ENCODE peak calls at places on chromosomes 2 and 18, in eight cellular contexts. B, S, D, Y, C, W, L and K are unnamed samples.

GRCh38 chr2:108858894-108859293 is 72.3 kb downstream of the CCDC138 start:
- DNase-seq in B (no peak), S (peak; percentile 24), D (no peak), Y (no peak), C (peak; percentile 13), W (no peak), L (peak; percentile 50), K (peak; percentile 7)

GRCh38 chr2:209901187-209901586 is 101.3 kb upstream of the RPE start:
- DNase-seq in B (no peak), S (no peak), D (no peak), Y (no peak), C (no peak), W (no peak), L (no peak), K (no peak)

GRCh38 chr2:36539631-36540030 is 58.3 kb downstream of the FEZ2 start:
- DNase-seq in B (no peak), S (peak; percentile 75), D (no peak), Y (no peak), C (no peak), W (no peak), L (no peak), K (peak; percentile 24)

GRCh38 chr2:64629329-64629781 is 24.4 kb downstream of the SERTAD2 start:
- DNase-seq in B (no peak), S (no peak), D (no peak), Y (no peak), C (no peak), W (no peak), L (no peak), K (no peak)

GRCh38 chr2:224038049-224038829 is 847 bp downstream of the SERPINE2 start:
- DNase-seq in B (no peak), S (peak; percentile 57), D (peak; percentile 61), Y (peak; percentile 58), C (no peak), W (peak; percentile 69), L (peak; percentile 34), K (peak; percentile 40)

GRCh38 chr2:173307287-173307686 is 47.4 kb upstream of the CDCA7 start:
- DNase-seq in B (no peak), S (no peak), D (peak; percentile 39), Y (no peak), C (no peak), W (no peak), L (no peak), K (peak; percentile 25)

GRCh38 chr18:11783716-11784331 is 67.4 kb upstream of the CHMP1B start:
- DNase-seq in B (no peak), S (no peak), D (no peak), Y (no peak), C (no peak), W (no peak), L (no peak), K (no peak)

GRCh38 chr2:3223080-3223923 is 154.3 kb downstream of the EIPR1 start:
- DNase-seq in B (peak; percentile 15), S (no peak), D (no peak), Y (no peak), C (no peak), W (no peak), L (peak; percentile 63), K (peak; percentile 77)

GRCh38 chr2:230671117-230671516 is 41.5 kb upstream of the CAB39 start:
- DNase-seq in B (peak; percentile 81), S (peak; percentile 85), D (no peak), Y (no peak), C (no peak), W (no peak), L (peak; percentile 53), K (no peak)

GRCh38 chr2:121356058-121356640 is 71.1 kb upstream of the TFCP2L1 start:
- DNase-seq in B (no peak), S (peak; percentile 83), D (peak; percentile 82), Y (no peak), C (peak; percentile 23), W (no peak), L (peak; percentile 87), K (peak; percentile 82)

GRCh38 chr18:10463741-10464140 is 9.3 kb downstream of the APCDD1 start:
- DNase-seq in B (no peak), S (no peak), D (no peak), Y (no peak), C (no peak), W (no peak), L (no peak), K (no peak)

GRCh38 chr2:235614176-235614860 is 120.5 kb downstream of the AGAP1 start:
- DNase-seq in B (no peak), S (peak; percentile 45), D (no peak), Y (no peak), C (no peak), W (no peak), L (no peak), K (no peak)

GRCh38 chr2:10306901-10307463 is 4.3 kb downstream of the HPCAL1 start:
- DNase-seq in B (no peak), S (no peak), D (no peak), Y (no peak), C (no peak), W (no peak), L (no peak), K (no peak)

DNA sequence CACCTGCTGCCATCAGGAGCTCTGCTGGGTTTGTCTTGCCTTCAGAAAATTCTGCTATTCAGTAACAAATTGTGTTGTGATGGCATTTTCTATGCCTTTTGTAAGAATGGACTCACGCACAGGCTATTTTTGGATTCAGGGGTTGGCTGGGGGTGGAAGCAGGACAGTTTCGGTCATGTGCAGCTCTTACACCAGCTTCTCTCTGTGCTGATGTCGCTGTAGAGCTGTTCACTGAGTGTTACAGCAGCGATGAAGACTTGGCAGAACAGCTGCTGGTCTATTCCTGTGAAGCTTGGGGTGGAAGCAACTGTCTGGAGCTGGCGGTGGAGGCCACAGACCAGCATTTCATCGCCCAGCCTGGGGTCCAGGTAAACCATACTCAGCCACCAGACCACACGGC is 49.2 kb downstream of the TRPM8 start:
- DNase-seq in B (no peak), S (peak; percentile 63), D (no peak), Y (no peak), C (no peak), W (no peak), L (peak; percentile 29), K (no peak)
- H3K4me3 ChIP-seq in B (no peak overlapping the region), S (no peak overlapping the region), D (no peak overlapping the region), Y (no peak overlapping the region), C (no peak overlapping the region), W (no peak overlapping the region), L (no peak overlapping the region), K (no peak overlapping the region)

GRCh38 chr18:66749030-66749429 is 145.1 kb upstream of the CDH19 start:
- DNase-seq in B (no peak), S (no peak), D (peak; percentile 34), Y (no peak), C (no peak), W (no peak), L (peak; percentile 20), K (peak; percentile 53)
- TF ChIP-seq CTCF in B (no peak), S (no peak), D (peak; percentile 44), Y (no peak), C (no peak), W (peak; percentile 20), L (peak; percentile 12), K (peak; percentile 30)

GRCh38 chr18:14747513-14748474 is at the start of gene ANKRD30B:
- DNase-seq in B (no peak), S (peak; percentile 2), D (no peak), Y (no peak), C (no peak), W (peak; percentile 62), L (no peak), K (no peak)

GRCh38 chr18:14746897-14747296 is 1.1 kb upstream of the ANKRD30B start:
- DNase-seq in B (no peak), S (no peak), D (no peak), Y (no peak), C (no peak), W (no peak), L (no peak), K (no peak)

DNA sequence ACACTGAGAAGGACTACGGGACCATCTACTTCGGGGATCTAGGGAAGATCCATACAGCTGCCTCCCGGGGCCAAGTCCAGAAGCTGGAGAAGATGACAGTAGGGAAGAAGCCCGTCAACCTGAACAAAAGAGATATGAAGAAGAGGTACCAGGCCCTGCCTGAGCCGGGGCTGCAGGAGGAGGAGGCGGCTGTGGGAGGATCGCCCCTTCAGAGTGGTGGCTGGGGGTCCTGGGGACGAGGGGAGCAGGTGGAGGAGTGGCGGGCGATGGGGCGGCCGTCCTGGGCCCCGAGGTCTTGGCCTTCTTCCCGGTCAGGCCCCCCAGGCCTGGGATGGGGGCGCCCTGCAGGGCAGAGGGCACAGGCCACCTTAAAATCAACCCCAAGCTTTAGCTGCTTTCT is 524 bp downstream of the ANKRD30B start:
- DNase-seq in B (no peak), S (no peak), D (no peak), Y (no peak), C (no peak), W (no peak), L (no peak), K (no peak)
- H3K4me3 ChIP-seq in B (no peak overlapping the region), S (no peak overlapping the region), D (no peak overlapping the region), Y (no peak overlapping the region), C (peak overlapping the region; percentile 18), W (no peak overlapping the region), L (no peak overlapping the region), K (no peak overlapping the region)

DNA sequence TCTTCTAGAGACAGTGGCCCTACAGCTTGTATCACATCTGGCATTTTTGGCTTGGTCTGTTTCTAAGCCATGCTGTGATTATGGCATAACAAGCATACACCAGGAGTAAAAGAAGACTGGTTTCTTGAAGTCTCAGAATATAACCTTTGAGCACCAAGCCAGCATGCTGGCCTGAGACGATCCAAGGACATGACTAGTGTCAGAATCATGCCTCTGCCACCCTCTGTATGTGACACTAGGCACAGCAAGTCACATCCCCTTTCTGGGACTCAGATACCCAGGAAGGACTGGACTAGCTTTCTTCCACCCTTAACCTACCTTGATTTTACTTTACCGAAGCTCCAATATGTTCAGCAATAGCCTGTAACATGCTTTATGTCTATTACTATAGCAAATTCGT is 345.5 kb downstream of the SETBP1 start:
- DNase-seq in B (no peak), S (no peak), D (peak; percentile 18), Y (no peak), C (no peak), W (no peak), L (no peak), K (no peak)
- TF ChIP-seq CTCF in B (no peak), S (no peak), D (peak; percentile 31), Y (peak; percentile 13), C (no peak), W (no peak), L (no peak), K (no peak)